ENCODE peak calls at places on chromosomes 12 and 14, in nine cellular contexts. U is adrenal gland; T is SK-N-SH; N is brain microvascular endothelial cell; F is CD8-positive, alpha-beta memory T cell; X is tibial nerve; P is body of pancreas; W is astrocyte of the spinal cord; H is RWPE2. A is an unnamed sample.

GRCh38 chr12:107515446-107515958 is 170.1 kb upstream of the PWP1 start:
- DNase-seq in F (no peak), W (peak), P (peak), T (no peak), H (peak), N (peak), U (peak), X (peak), A (peak)

GRCh38 chr12:87866602-87867292 is 162.5 kb downstream of the C12orf50 start:
- DNase-seq in X (no peak), N (no peak), W (no peak), P (no peak), F (no peak), T (peak), H (no peak), U (no peak), A (no peak)

GRCh38 chr14:59028476-59029202 is 159.8 kb upstream of the DAAM1 start:
- DNase-seq in N (peak), T (peak), P (peak), F (no peak), H (peak), U (peak), W (peak), X (peak), A (peak)

GRCh38 chr12:123954647-123955350 is 17.8 kb downstream of the CCDC92 start:
- DNase-seq in X (no peak), F (no peak), T (no peak), N (no peak), W (no peak), P (no peak), H (no peak), U (no peak), A (no peak)

GRCh38 chr12:122721057-122721545 is 4.5 kb upstream of the HCAR3 start:
- DNase-seq in X (no peak), U (no peak), H (peak), T (no peak), P (no peak), W (peak), N (peak), F (no peak), A (no peak)

GRCh38 chr14:99644723-99645544 is at the start of gene HHIPL1:
- DNase-seq in F (no peak), P (no peak), H (no peak), W (no peak), X (no peak), U (peak), N (no peak), T (peak), A (peak)

GRCh38 chr14:100738704-100739131 is 12.0 kb downstream of the DLK1 start:
- DNase-seq in W (no peak), T (peak), U (no peak), X (no peak), N (no peak), H (no peak), P (no peak), F (no peak), A (no peak)

GRCh38 chr14:91417983-91418386 is 365 bp upstream of the CCDC88C start:
- DNase-seq in P (peak), N (no peak), H (no peak), U (no peak), T (peak), W (no peak), X (no peak), F (peak), A (peak)

GRCh38 chr14:19878029-19878642 is 3.2 kb downstream of the OR4K2 start:
- DNase-seq in W (no peak), H (no peak), X (no peak), F (no peak), N (no peak), T (peak), P (no peak), U (no peak), A (peak)

GRCh38 chr14:54742492-54743350 is 159.9 kb downstream of the GCH1 start:
- DNase-seq in W (no peak), F (no peak), T (no peak), N (no peak), X (no peak), H (no peak), P (no peak), U (no peak), A (no peak)

GRCh38 chr12:23421556-23421955 is 527.9 kb downstream of the SOX5 start:
- DNase-seq in T (no peak), P (no peak), X (no peak), N (no peak), H (no peak), U (no peak), W (no peak), F (no peak), A (no peak)

GRCh38 chr12:126159139-126159538 is 1093.9 kb downstream of the AACS start:
- DNase-seq in N (no peak), W (no peak), T (no peak), X (no peak), U (no peak), F (no peak), P (no peak), H (no peak), A (no peak)

GRCh38 chr14:28661171-28661772 is 105.3 kb upstream of the FOXG1 start:
- DNase-seq in N (peak), W (peak), T (no peak), F (no peak), H (no peak), P (no peak), X (no peak), U (no peak), A (peak)

GRCh38 chr12:116222358-116222757 is 55.1 kb downstream of the MED13L start:
- DNase-seq in W (peak), X (peak), U (peak), N (peak), T (no peak), H (peak), F (no peak), P (peak), A (peak)

GRCh38 chr14:75700295-75700694 is 39.2 kb downstream of the TTLL5 start:
- DNase-seq in T (no peak), N (no peak), X (no peak), H (no peak), F (no peak), U (no peak), P (no peak), W (no peak), A (no peak)

GRCh38 chr12:128814411-128815261 is 9.1 kb downstream of the SLC15A4 start:
- DNase-seq in F (no peak), N (no peak), W (no peak), T (no peak), H (no peak), P (peak), U (no peak), X (peak), A (no peak)

GRCh38 chr14:36580856-36581831 is 1.3 kb downstream of the NKX2-8 start:
- DNase-seq in P (no peak), W (peak), T (peak), H (peak), U (peak), X (no peak), N (no peak), F (no peak), A (peak)

GRCh38 chr14:93064411-93065271 is 51.1 kb downstream of the ITPK1 start:
- DNase-seq in X (no peak), P (no peak), H (no peak), N (peak), W (peak), F (no peak), U (no peak), T (no peak), A (peak)

GRCh38 chr14:23704890-23705289 is 68.7 kb downstream of the DHRS2 start:
- DNase-seq in P (no peak), W (peak), H (no peak), F (no peak), U (no peak), T (no peak), X (no peak), N (no peak), A (no peak)

GRCh38 chr12:110531741-110532333 is 29.7 kb downstream of the RAD9B start:
- DNase-seq in H (no peak), T (no peak), U (no peak), N (no peak), W (peak), P (no peak), F (no peak), X (no peak), A (peak)

GRCh38 chr12:50764861-50765324 is 992 bp downstream of the ATF1 start:
- DNase-seq in W (peak), N (no peak), U (peak), P (peak), T (peak), X (peak), H (no peak), F (peak), A (no peak)

DNA sequence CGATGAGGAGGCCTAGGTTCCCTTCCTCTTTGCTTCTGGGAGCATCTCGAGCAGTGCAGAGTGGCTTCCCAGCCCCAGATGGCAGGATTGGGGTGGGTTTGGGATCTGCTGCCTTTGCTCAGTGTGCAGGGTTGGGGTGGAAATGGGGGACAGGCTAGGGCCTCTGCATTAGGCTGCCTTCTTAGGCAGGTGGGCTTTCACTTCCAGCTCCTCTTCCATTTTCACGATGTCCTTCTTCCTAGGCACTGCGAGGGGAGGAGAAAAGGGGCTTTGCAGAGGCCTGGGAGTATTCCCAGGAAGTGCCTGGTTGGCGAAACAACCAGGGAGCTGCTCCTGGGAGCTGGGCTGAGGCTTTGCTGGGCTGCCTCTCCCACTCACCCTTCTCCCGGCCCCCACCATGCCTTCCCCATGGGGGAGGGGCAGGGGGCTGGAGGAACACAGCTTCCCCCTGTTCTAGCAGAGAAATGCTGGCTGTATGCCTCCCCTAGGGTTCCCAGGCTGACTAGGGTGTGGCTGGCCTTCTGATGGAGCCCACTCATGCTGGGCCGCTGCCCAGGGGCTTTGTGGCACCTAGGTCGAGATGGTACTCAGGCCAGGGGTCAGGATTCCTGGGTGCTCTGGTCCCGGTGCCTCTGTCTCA is 2.4 kb downstream of the NR4A1 start:
- DNase-seq in H (no peak), F (no peak), N (no peak), X (no peak), T (no peak), U (peak), W (no peak), P (no peak), A (no peak)
- H3K4me3 ChIP-seq in H (no peak), F (no peak), N (no peak), X (peak), T (no peak), U (no peak), W (no peak), P (no peak), A (no peak)

DNA sequence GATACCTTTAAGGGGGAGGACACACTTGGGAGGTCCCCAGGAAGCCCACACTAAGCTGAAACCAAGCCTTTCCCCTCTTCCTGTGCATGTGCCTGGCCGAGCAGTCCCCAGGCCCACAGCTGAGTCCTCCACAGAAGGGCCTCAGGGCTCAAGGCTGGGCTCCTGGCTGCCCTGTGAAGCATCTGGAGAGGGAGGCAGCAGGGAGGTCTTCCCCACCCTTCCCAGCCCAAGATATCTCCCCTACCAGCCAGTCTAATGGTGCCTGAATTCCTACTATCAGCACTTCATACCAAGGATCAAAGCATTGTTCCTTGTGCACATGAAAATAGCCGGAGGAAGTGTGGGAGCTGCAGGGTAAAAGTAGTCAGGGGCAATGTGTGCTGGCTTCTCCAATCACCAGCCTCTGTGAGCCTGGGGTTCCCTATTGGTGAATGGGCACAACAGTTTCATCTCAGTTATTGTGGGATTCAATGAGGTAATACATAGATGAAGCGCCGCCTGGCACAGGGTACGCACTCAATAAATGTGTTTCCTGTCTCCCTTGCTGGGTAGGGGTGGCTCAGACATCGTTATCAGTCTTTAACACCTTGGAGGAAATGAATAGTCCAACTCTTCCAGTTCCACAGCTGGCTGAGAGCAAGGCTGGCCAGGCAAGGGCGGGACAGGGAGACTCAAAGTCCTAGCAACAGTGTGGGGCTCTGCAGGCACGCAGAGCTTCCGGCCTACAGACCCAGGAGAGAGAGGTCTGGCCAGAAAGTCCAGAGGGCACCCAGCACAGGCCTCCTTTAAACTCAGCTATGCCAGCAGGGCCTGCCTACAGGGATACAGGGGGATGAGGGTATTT is 39.1 kb upstream of the PNMA1 start:
- DNase-seq in H (no peak), F (no peak), U (peak), T (peak), N (no peak), X (no peak), W (peak), P (peak), A (peak)
- H3K4me3 ChIP-seq in H (no peak), F (peak), U (no peak), T (no peak), N (no peak), X (no peak), W (no peak), P (no peak), A (peak)

GRCh38 chr12:42760550-42760949 is 171.0 kb upstream of the PRICKLE1 start:
- DNase-seq in P (no peak), W (no peak), X (no peak), U (no peak), N (no peak), H (no peak), T (no peak), F (no peak), A (peak)
- H3K4me3 ChIP-seq in P (no peak), W (no peak), X (no peak), U (no peak), N (no peak), H (no peak), T (no peak), F (no peak), A (no peak)

DNA sequence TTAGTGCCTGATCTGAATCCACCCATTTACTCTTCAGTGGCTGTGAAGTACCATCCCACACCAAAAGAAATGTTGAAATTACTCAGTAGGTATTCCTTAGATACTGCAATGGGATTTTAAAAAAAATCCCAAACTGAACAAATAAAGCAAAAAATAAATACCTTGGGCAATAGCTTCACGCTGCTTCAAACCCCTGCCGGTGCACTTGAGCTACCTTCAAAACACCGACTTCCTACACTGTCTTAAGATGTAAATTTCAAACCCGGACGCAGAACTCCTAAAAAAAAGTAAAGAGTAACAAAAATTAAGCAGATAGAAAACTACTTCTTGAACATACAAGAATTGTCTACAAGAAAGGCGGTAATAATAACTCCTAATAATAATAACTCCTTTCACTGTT is 677 bp downstream of the ABCC9 start:
- DNase-seq in W (no peak), F (no peak), P (no peak), X (no peak), U (no peak), T (no peak), H (no peak), N (no peak), A (no peak)
- H3K4me3 ChIP-seq in W (peak), F (no peak), P (no peak), X (peak), U (no peak), T (peak), H (no peak), N (peak), A (peak)

A was measured in foreskin fibroblast.